ENCODE peak calls at places on chromosomes 2 and 18, in five cellular contexts. Y is body of pancreas, R is fibroblast of lung, U is psoas muscle, M is OCI-LY7. K is an unnamed sample.
A peak's percentile ranks its signal among the peaks of the same experiment; 100 is the strongest.

GRCh38 chr2:64101141-64101591 is 43.1 kb downstream of the PELI1 start:
- DNase-seq in Y (no peak), R (peak; percentile 5), U (no peak), M (peak; percentile 52), K (no peak)

GRCh38 chr2:220163486-220163885 is 536.1 kb downstream of the SLC4A3 start:
- DNase-seq in Y (no peak), R (no peak), U (no peak), M (no peak), K (no peak)

GRCh38 chr2:178417916-178418315 is 33.1 kb downstream of the PRKRA start:
- DNase-seq in Y (no peak), R (no peak), U (no peak), M (no peak), K (no peak)

GRCh38 chr18:35693829-35694228 is 112.3 kb downstream of the GALNT1 start:
- DNase-seq in Y (no peak), R (no peak), U (no peak), M (no peak), K (no peak)

GRCh38 chr18:46755315-46756171 is 1.3 kb downstream of the ST8SIA5 start:
- DNase-seq in Y (no peak), R (no peak), U (no peak), M (no peak), K (no peak)

GRCh38 chr2:137951606-137952005 is 12.7 kb upstream of the HNMT start:
- DNase-seq in Y (no peak), R (no peak), U (no peak), M (no peak), K (no peak)

GRCh38 chr2:43452318-43452731 is 143.5 kb downstream of the THADA start:
- DNase-seq in Y (no peak), R (no peak), U (no peak), M (no peak), K (no peak)

GRCh38 chr2:188068093-188068492 is 223.6 kb upstream of the GULP1 start:
- DNase-seq in Y (no peak), R (no peak), U (no peak), M (no peak), K (no peak)

GRCh38 chr2:230552181-230552580 is 136.2 kb downstream of the SP100 start:
- DNase-seq in Y (no peak), R (no peak), U (no peak), M (peak; percentile 13), K (no peak)

GRCh38 chr18:22346342-22346967 is 71.3 kb downstream of the CTAGE1 start:
- DNase-seq in Y (peak; percentile 71), R (peak; percentile 69), U (peak; percentile 39), M (no peak), K (peak; percentile 46)

GRCh38 chr2:74238879-74239278 is 40.5 kb downstream of the MTHFD2 start:
- DNase-seq in Y (no peak), R (peak; percentile 87), U (no peak), M (no peak), K (no peak)

GRCh38 chr18:58102020-58102419 is 58.0 kb downstream of the NEDD4L start:
- DNase-seq in Y (no peak), R (no peak), U (no peak), M (no peak), K (no peak)

GRCh38 chr2:39216495-39217191 is 27.1 kb downstream of the CDKL4 start:
- DNase-seq in Y (no peak), R (no peak), U (no peak), M (no peak), K (peak; percentile 89)

GRCh38 chr2:96407041-96407918 is 71.7 kb downstream of the NCAPH start:
- DNase-seq in Y (peak; percentile 79), R (peak; percentile 83), U (peak; percentile 42), M (peak; percentile 72), K (peak; percentile 78)

GRCh38 chr2:48205137-48205798 is 299.0 kb upstream of the FBXO11 start:
- DNase-seq in Y (no peak), R (peak; percentile 5), U (no peak), M (no peak), K (no peak)
- TF ChIP-seq CTCF in Y (no peak), R (peak; percentile 17), U (no peak), M (no peak), K (no peak)

GRCh38 chr2:16774980-16775963 is 109.6 kb upstream of the CYRIA start:
- DNase-seq in Y (no peak), R (peak; percentile 44), U (no peak), M (no peak), K (no peak)
- TF ChIP-seq CTCF in Y (no peak), R (no peak), U (no peak), M (peak; percentile 29), K (no peak)

GRCh38 chr2:19887508-19887907 is 14.3 kb downstream of the TTC32 start:
- DNase-seq in Y (no peak), R (no peak), U (no peak), M (no peak), K (no peak)
- TF ChIP-seq CTCF in Y (no peak), R (no peak), U (no peak), M (no peak), K (no peak)

DNA sequence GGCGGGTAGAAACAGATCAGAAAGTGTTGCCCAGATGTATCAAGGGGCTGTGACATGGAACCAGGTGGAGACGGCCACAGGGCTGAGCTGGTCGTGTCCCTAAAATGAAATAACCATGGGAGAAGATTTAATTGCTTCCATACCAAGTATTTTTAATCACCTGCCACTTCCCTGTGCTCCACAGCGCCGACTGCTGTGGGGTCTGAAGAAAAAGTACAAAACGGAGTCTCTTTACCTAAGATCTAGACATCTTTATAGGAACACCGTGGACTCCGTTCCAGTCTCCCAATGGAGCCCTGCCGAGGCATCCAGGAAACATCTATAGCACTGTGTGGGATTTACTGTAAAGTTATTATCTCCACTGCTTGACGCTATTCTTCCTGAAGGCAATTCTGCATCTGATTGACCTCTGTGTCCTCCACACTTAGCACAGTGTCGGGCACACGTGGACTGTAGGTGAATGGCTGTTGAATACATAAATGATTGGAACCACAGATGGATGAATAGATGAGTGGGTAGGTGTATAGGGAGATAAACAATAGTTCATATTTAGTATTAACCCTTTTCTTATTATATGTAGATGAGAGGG is 21.6 kb upstream of the GYPC start:
- DNase-seq in Y (no peak), R (no peak), U (no peak), M (peak; percentile 29), K (peak; percentile 44)
- TF ChIP-seq CTCF in Y (peak; percentile 57), R (peak; percentile 36), U (peak; percentile 35), M (peak; percentile 85), K (peak; percentile 71)

GRCh38 chr2:151347294-151347693 is 10.1 kb upstream of the TNFAIP6 start:
- DNase-seq in Y (no peak), R (no peak), U (no peak), M (no peak), K (no peak)
- TF ChIP-seq CTCF in Y (no peak), R (no peak), U (no peak), M (no peak), K (no peak)

GRCh38 chr2:86290596-86291327 is 46.7 kb downstream of the REEP1 start:
- DNase-seq in Y (no peak), R (no peak), U (no peak), M (no peak), K (no peak)

GRCh38 chr2:86293612-86294011 is 43.8 kb downstream of the REEP1 start:
- DNase-seq in Y (no peak), R (no peak), U (no peak), M (no peak), K (no peak)

GRCh38 chr2:86291328-86291662 is 46.1 kb downstream of the REEP1 start:
- DNase-seq in Y (no peak), R (no peak), U (no peak), M (no peak), K (no peak)

GRCh38 chr2:86295071-86295470 is 42.4 kb downstream of the REEP1 start:
- DNase-seq in Y (no peak), R (no peak), U (no peak), M (no peak), K (no peak)

DNA sequence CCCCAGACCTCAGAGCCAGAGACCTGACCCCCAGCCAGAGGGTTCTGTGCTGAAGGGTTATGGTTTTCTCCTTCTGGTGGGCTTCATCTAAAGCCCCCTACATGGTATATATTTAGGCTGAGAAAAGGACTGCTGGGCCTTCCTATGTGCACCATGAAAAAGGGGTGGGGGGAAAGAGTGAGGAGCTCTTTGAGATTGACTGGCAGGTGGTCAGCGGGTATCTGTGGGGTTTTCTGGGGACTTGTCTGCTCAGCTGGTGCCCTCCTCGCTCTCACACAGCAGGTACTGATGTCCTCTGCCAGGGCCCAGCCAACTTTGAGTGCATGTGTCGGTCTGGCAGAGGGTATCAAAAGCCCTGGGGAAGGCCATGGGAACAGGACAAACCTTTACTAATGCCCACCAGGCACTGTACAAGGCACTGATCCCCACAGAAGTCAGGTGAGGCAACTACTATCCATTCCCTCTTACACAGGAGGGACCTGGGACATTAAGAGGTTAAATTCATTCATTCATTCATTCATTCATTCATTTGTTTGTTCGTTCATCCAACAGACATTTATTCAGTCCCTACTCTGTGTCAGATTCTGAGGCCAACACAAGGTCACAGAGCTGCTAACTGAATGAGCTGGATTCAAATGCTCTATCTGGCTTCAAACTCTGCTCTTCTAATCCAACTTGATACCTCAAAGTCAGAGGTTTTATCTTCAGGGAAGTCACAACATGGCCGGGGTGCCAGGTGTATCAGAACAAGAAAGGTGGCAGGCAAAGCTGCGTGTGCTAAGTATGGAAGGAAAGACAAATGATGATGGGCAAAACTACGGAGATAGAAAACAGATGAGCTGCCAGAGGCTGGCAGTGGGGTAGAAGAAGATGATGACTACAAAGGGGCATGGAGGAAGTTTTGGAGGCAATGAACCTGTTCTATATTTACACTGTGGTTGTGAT is 44.6 kb downstream of the REEP1 start:
- DNase-seq in Y (no peak), R (no peak), U (no peak), M (no peak), K (no peak)
- TF ChIP-seq CTCF in Y (no peak), R (no peak), U (no peak), M (no peak), K (no peak)

GRCh38 chr2:128528133-128528532 is 209.5 kb upstream of the HS6ST1 start:
- DNase-seq in Y (no peak), R (no peak), U (no peak), M (no peak), K (no peak)

GRCh38 chr2:128533101-128533500 is 214.4 kb upstream of the HS6ST1 start:
- DNase-seq in Y (no peak), R (no peak), U (no peak), M (no peak), K (no peak)

GRCh38 chr2:128534688-128535392 is 216.2 kb upstream of the HS6ST1 start:
- DNase-seq in Y (no peak), R (no peak), U (no peak), M (no peak), K (no peak)

GRCh38 chr2:128530025-128530573 is 211.4 kb upstream of the HS6ST1 start:
- DNase-seq in Y (no peak), R (no peak), U (no peak), M (no peak), K (no peak)

GRCh38 chr2:128531856-128532255 is 213.2 kb upstream of the HS6ST1 start:
- DNase-seq in Y (no peak), R (peak; percentile 19), U (no peak), M (no peak), K (no peak)
- TF ChIP-seq CTCF in Y (no peak), R (no peak), U (no peak), M (peak; percentile 63), K (no peak)